ENCODE peak calls at places on chromosomes 16 and 17, in eight cellular contexts. One of them, this sample, is unnamed.

GRCh38 chr16:26204138-26204537 is 512.4 kb downstream of the HS3ST4 start:
- ATAC-seq in activated naive CD8-positive, alpha-beta T cell treated with anti-CD3 and anti-CD28 coated beads, Interleukin-2, amount 10 ng/mL, durations not matched to agents 7 days and 5 days: no peak
- ATAC-seq in left lung: no peak
- ATAC-seq in lower lobe of right lung: no peak
- ATAC-seq in stimulated activated naive B cell treated with anti-CD40 and anti-IgM and Interleukin-4, amounts not matched to agents 10 μg/mL and 1 μg/mL and 100 μg/mL, for 72 hours: no peak
- ATAC-seq in CD4-positive, alpha-beta T cell: no peak
- ATAC-seq in memory B cell: no peak
- ATAC-seq in right cardiac atrium: no peak
- ATAC-seq in this sample: no peak

GRCh38 chr16:53913082-53913870 is 209.3 kb downstream of the FTO start:
- ATAC-seq in stimulated activated naive B cell treated with anti-CD40 and anti-IgM and Interleukin-4, amounts not matched to agents 10 μg/mL and 1 μg/mL and 100 μg/mL, for 72 hours: no peak
- ATAC-seq in activated naive CD8-positive, alpha-beta T cell treated with anti-CD3 and anti-CD28 coated beads, Interleukin-2, amount 10 ng/mL, durations not matched to agents 7 days and 5 days: peak; percentile 17
- ATAC-seq in right cardiac atrium: peak; percentile 82
- ATAC-seq in CD4-positive, alpha-beta T cell: no peak
- ATAC-seq in memory B cell: no peak
- ATAC-seq in left lung: peak; percentile 45
- ATAC-seq in lower lobe of right lung: no peak
- ATAC-seq in this sample: peak; percentile 66

GRCh38 chr16:25089346-25089745 is 22.2 kb upstream of the LCMT1 start:
- ATAC-seq in stimulated activated naive B cell treated with anti-CD40 and anti-IgM and Interleukin-4, amounts not matched to agents 10 μg/mL and 1 μg/mL and 100 μg/mL, for 72 hours: no peak
- ATAC-seq in left lung: no peak
- ATAC-seq in right cardiac atrium: no peak
- ATAC-seq in memory B cell: no peak
- ATAC-seq in CD4-positive, alpha-beta T cell: no peak
- ATAC-seq in lower lobe of right lung: no peak
- ATAC-seq in activated naive CD8-positive, alpha-beta T cell treated with anti-CD3 and anti-CD28 coated beads, Interleukin-2, amount 10 ng/mL, durations not matched to agents 7 days and 5 days: no peak
- ATAC-seq in this sample: no peak

GRCh38 chr17:48261297-48261880 is 153.8 kb downstream of the SNX11 start:
- ATAC-seq in CD4-positive, alpha-beta T cell: no peak
- ATAC-seq in lower lobe of right lung: no peak
- ATAC-seq in memory B cell: no peak
- ATAC-seq in stimulated activated naive B cell treated with anti-CD40 and anti-IgM and Interleukin-4, amounts not matched to agents 10 μg/mL and 1 μg/mL and 100 μg/mL, for 72 hours: peak; percentile 56
- ATAC-seq in left lung: no peak
- ATAC-seq in right cardiac atrium: peak; percentile 20
- ATAC-seq in activated naive CD8-positive, alpha-beta T cell treated with anti-CD3 and anti-CD28 coated beads, Interleukin-2, amount 10 ng/mL, durations not matched to agents 7 days and 5 days: no peak
- ATAC-seq in this sample: no peak

GRCh38 chr17:59638553-59638952 is 18.9 kb downstream of the CLTC start:
- ATAC-seq in memory B cell: no peak
- ATAC-seq in right cardiac atrium: peak; percentile 15
- ATAC-seq in CD4-positive, alpha-beta T cell: no peak
- ATAC-seq in lower lobe of right lung: no peak
- ATAC-seq in stimulated activated naive B cell treated with anti-CD40 and anti-IgM and Interleukin-4, amounts not matched to agents 10 μg/mL and 1 μg/mL and 100 μg/mL, for 72 hours: no peak
- ATAC-seq in activated naive CD8-positive, alpha-beta T cell treated with anti-CD3 and anti-CD28 coated beads, Interleukin-2, amount 10 ng/mL, durations not matched to agents 7 days and 5 days: no peak
- ATAC-seq in left lung: no peak
- ATAC-seq in this sample: no peak

GRCh38 chr16:49327466-49327865 is 45.8 kb upstream of the CBLN1 start:
- ATAC-seq in memory B cell: no peak
- ATAC-seq in activated naive CD8-positive, alpha-beta T cell treated with anti-CD3 and anti-CD28 coated beads, Interleukin-2, amount 10 ng/mL, durations not matched to agents 7 days and 5 days: no peak
- ATAC-seq in lower lobe of right lung: no peak
- ATAC-seq in CD4-positive, alpha-beta T cell: no peak
- ATAC-seq in left lung: no peak
- ATAC-seq in right cardiac atrium: no peak
- ATAC-seq in stimulated activated naive B cell treated with anti-CD40 and anti-IgM and Interleukin-4, amounts not matched to agents 10 μg/mL and 1 μg/mL and 100 μg/mL, for 72 hours: no peak
- ATAC-seq in this sample: no peak

GRCh38 chr17:43702636-43703035 is 40.9 kb upstream of the MEOX1 start:
- ATAC-seq in CD4-positive, alpha-beta T cell: peak; percentile 48
- ATAC-seq in left lung: no peak
- ATAC-seq in stimulated activated naive B cell treated with anti-CD40 and anti-IgM and Interleukin-4, amounts not matched to agents 10 μg/mL and 1 μg/mL and 100 μg/mL, for 72 hours: no peak
- ATAC-seq in right cardiac atrium: no peak
- ATAC-seq in lower lobe of right lung: no peak
- ATAC-seq in memory B cell: no peak
- ATAC-seq in activated naive CD8-positive, alpha-beta T cell treated with anti-CD3 and anti-CD28 coated beads, Interleukin-2, amount 10 ng/mL, durations not matched to agents 7 days and 5 days: no peak
- ATAC-seq in this sample: no peak

GRCh38 chr17:75475851-75476250 is 19.4 kb downstream of the TMEM94 start:
- ATAC-seq in left lung: peak; percentile 35
- ATAC-seq in right cardiac atrium: peak; percentile 73
- ATAC-seq in CD4-positive, alpha-beta T cell: no peak
- ATAC-seq in memory B cell: no peak
- ATAC-seq in activated naive CD8-positive, alpha-beta T cell treated with anti-CD3 and anti-CD28 coated beads, Interleukin-2, amount 10 ng/mL, durations not matched to agents 7 days and 5 days: no peak
- ATAC-seq in stimulated activated naive B cell treated with anti-CD40 and anti-IgM and Interleukin-4, amounts not matched to agents 10 μg/mL and 1 μg/mL and 100 μg/mL, for 72 hours: no peak
- ATAC-seq in lower lobe of right lung: no peak
- ATAC-seq in this sample: no peak

GRCh38 chr16:10612649-10613179 is 32.3 kb upstream of the EMP2 start:
- ATAC-seq in stimulated activated naive B cell treated with anti-CD40 and anti-IgM and Interleukin-4, amounts not matched to agents 10 μg/mL and 1 μg/mL and 100 μg/mL, for 72 hours: no peak
- ATAC-seq in right cardiac atrium: no peak
- ATAC-seq in lower lobe of right lung: no peak
- ATAC-seq in left lung: no peak
- ATAC-seq in CD4-positive, alpha-beta T cell: no peak
- ATAC-seq in activated naive CD8-positive, alpha-beta T cell treated with anti-CD3 and anti-CD28 coated beads, Interleukin-2, amount 10 ng/mL, durations not matched to agents 7 days and 5 days: no peak
- ATAC-seq in memory B cell: no peak
- ATAC-seq in this sample: no peak

GRCh38 chr17:7687072-7687907 is at the start of gene TP53:
- ATAC-seq in activated naive CD8-positive, alpha-beta T cell treated with anti-CD3 and anti-CD28 coated beads, Interleukin-2, amount 10 ng/mL, durations not matched to agents 7 days and 5 days: peak; percentile 59
- ATAC-seq in CD4-positive, alpha-beta T cell: peak; percentile 53
- ATAC-seq in left lung: peak; percentile 74
- ATAC-seq in right cardiac atrium: peak; percentile 79
- ATAC-seq in stimulated activated naive B cell treated with anti-CD40 and anti-IgM and Interleukin-4, amounts not matched to agents 10 μg/mL and 1 μg/mL and 100 μg/mL, for 72 hours: peak; percentile 53
- ATAC-seq in lower lobe of right lung: peak; percentile 88
- ATAC-seq in memory B cell: peak; percentile 51
- ATAC-seq in this sample: peak; percentile 54

GRCh38 chr17:14340968-14341412 is 40.1 kb downstream of the HS3ST3B1 start:
- ATAC-seq in right cardiac atrium: no peak
- ATAC-seq in activated naive CD8-positive, alpha-beta T cell treated with anti-CD3 and anti-CD28 coated beads, Interleukin-2, amount 10 ng/mL, durations not matched to agents 7 days and 5 days: no peak
- ATAC-seq in left lung: no peak
- ATAC-seq in stimulated activated naive B cell treated with anti-CD40 and anti-IgM and Interleukin-4, amounts not matched to agents 10 μg/mL and 1 μg/mL and 100 μg/mL, for 72 hours: no peak
- ATAC-seq in memory B cell: no peak
- ATAC-seq in CD4-positive, alpha-beta T cell: no peak
- ATAC-seq in lower lobe of right lung: no peak
- ATAC-seq in this sample: no peak

GRCh38 chr17:79915850-79916430 is 76.7 kb upstream of the CBX4 start:
- ATAC-seq in activated naive CD8-positive, alpha-beta T cell treated with anti-CD3 and anti-CD28 coated beads, Interleukin-2, amount 10 ng/mL, durations not matched to agents 7 days and 5 days: peak; percentile 19
- ATAC-seq in memory B cell: peak; percentile 29
- ATAC-seq in left lung: peak; percentile 75
- ATAC-seq in CD4-positive, alpha-beta T cell: no peak
- ATAC-seq in right cardiac atrium: peak; percentile 21
- ATAC-seq in stimulated activated naive B cell treated with anti-CD40 and anti-IgM and Interleukin-4, amounts not matched to agents 10 μg/mL and 1 μg/mL and 100 μg/mL, for 72 hours: no peak
- ATAC-seq in lower lobe of right lung: peak; percentile 75
- ATAC-seq in this sample: peak; percentile 67

GRCh38 chr17:63181856-63182255 is 215.8 kb downstream of the TANC2 start:
- ATAC-seq in lower lobe of right lung: no peak
- ATAC-seq in activated naive CD8-positive, alpha-beta T cell treated with anti-CD3 and anti-CD28 coated beads, Interleukin-2, amount 10 ng/mL, durations not matched to agents 7 days and 5 days: no peak
- ATAC-seq in CD4-positive, alpha-beta T cell: no peak
- ATAC-seq in stimulated activated naive B cell treated with anti-CD40 and anti-IgM and Interleukin-4, amounts not matched to agents 10 μg/mL and 1 μg/mL and 100 μg/mL, for 72 hours: no peak
- ATAC-seq in left lung: no peak
- ATAC-seq in right cardiac atrium: no peak
- ATAC-seq in memory B cell: no peak
- ATAC-seq in this sample: no peak

GRCh38 chr16:73711441-73712080 is 585.1 kb upstream of the PSMD7 start:
- ATAC-seq in activated naive CD8-positive, alpha-beta T cell treated with anti-CD3 and anti-CD28 coated beads, Interleukin-2, amount 10 ng/mL, durations not matched to agents 7 days and 5 days: no peak
- ATAC-seq in memory B cell: no peak
- ATAC-seq in right cardiac atrium: no peak
- ATAC-seq in CD4-positive, alpha-beta T cell: no peak
- ATAC-seq in lower lobe of right lung: no peak
- ATAC-seq in stimulated activated naive B cell treated with anti-CD40 and anti-IgM and Interleukin-4, amounts not matched to agents 10 μg/mL and 1 μg/mL and 100 μg/mL, for 72 hours: no peak
- ATAC-seq in left lung: no peak
- ATAC-seq in this sample: no peak

GRCh38 chr17:66549731-66550207 is 247.4 kb downstream of the PRKCA start:
- ATAC-seq in memory B cell: no peak
- ATAC-seq in stimulated activated naive B cell treated with anti-CD40 and anti-IgM and Interleukin-4, amounts not matched to agents 10 μg/mL and 1 μg/mL and 100 μg/mL, for 72 hours: no peak
- ATAC-seq in CD4-positive, alpha-beta T cell: no peak
- ATAC-seq in right cardiac atrium: no peak
- ATAC-seq in activated naive CD8-positive, alpha-beta T cell treated with anti-CD3 and anti-CD28 coated beads, Interleukin-2, amount 10 ng/mL, durations not matched to agents 7 days and 5 days: no peak
- ATAC-seq in lower lobe of right lung: no peak
- ATAC-seq in left lung: no peak
- ATAC-seq in this sample: no peak

GRCh38 chr16:24041834-24042631 is 206.2 kb downstream of the PRKCB start:
- ATAC-seq in stimulated activated naive B cell treated with anti-CD40 and anti-IgM and Interleukin-4, amounts not matched to agents 10 μg/mL and 1 μg/mL and 100 μg/mL, for 72 hours: peak; percentile 100
- ATAC-seq in left lung: peak; percentile 92
- ATAC-seq in lower lobe of right lung: peak; percentile 59
- ATAC-seq in activated naive CD8-positive, alpha-beta T cell treated with anti-CD3 and anti-CD28 coated beads, Interleukin-2, amount 10 ng/mL, durations not matched to agents 7 days and 5 days: peak; percentile 78
- ATAC-seq in CD4-positive, alpha-beta T cell: peak; percentile 78
- ATAC-seq in memory B cell: peak; percentile 87
- ATAC-seq in right cardiac atrium: peak; percentile 74
- ATAC-seq in this sample: peak; percentile 80

GRCh38 chr16:31451681-31452351 is 7.5 kb upstream of the ARMC5 start:
- ATAC-seq in left lung: peak; percentile 79
- ATAC-seq in stimulated activated naive B cell treated with anti-CD40 and anti-IgM and Interleukin-4, amounts not matched to agents 10 μg/mL and 1 μg/mL and 100 μg/mL, for 72 hours: peak; percentile 74
- ATAC-seq in right cardiac atrium: peak; percentile 74
- ATAC-seq in activated naive CD8-positive, alpha-beta T cell treated with anti-CD3 and anti-CD28 coated beads, Interleukin-2, amount 10 ng/mL, durations not matched to agents 7 days and 5 days: no peak
- ATAC-seq in CD4-positive, alpha-beta T cell: no peak
- ATAC-seq in lower lobe of right lung: peak; percentile 74
- ATAC-seq in memory B cell: no peak
- ATAC-seq in this sample: peak; percentile 70

GRCh38 chr17:75154195-75155106 is at the start of gene JPT1:
- ATAC-seq in right cardiac atrium: peak; percentile 100
- ATAC-seq in stimulated activated naive B cell treated with anti-CD40 and anti-IgM and Interleukin-4, amounts not matched to agents 10 μg/mL and 1 μg/mL and 100 μg/mL, for 72 hours: peak; percentile 97
- ATAC-seq in left lung: peak; percentile 99
- ATAC-seq in CD4-positive, alpha-beta T cell: peak; percentile 97
- ATAC-seq in lower lobe of right lung: peak; percentile 100
- ATAC-seq in memory B cell: peak; percentile 93
- ATAC-seq in activated naive CD8-positive, alpha-beta T cell treated with anti-CD3 and anti-CD28 coated beads, Interleukin-2, amount 10 ng/mL, durations not matched to agents 7 days and 5 days: peak; percentile 98
- ATAC-seq in this sample: peak; percentile 96

GRCh38 chr17:3843935-3844516 is 2.0 kb downstream of the NCBP3 start:
- ATAC-seq in CD4-positive, alpha-beta T cell: no peak
- ATAC-seq in left lung: peak; percentile 15
- ATAC-seq in activated naive CD8-positive, alpha-beta T cell treated with anti-CD3 and anti-CD28 coated beads, Interleukin-2, amount 10 ng/mL, durations not matched to agents 7 days and 5 days: peak; percentile 12
- ATAC-seq in stimulated activated naive B cell treated with anti-CD40 and anti-IgM and Interleukin-4, amounts not matched to agents 10 μg/mL and 1 μg/mL and 100 μg/mL, for 72 hours: no peak
- ATAC-seq in right cardiac atrium: no peak
- ATAC-seq in lower lobe of right lung: no peak
- ATAC-seq in memory B cell: peak; percentile 17
- ATAC-seq in this sample: peak; percentile 31

GRCh38 chr17:11642655-11643054 is 44.4 kb downstream of the DNAH9 start:
- ATAC-seq in right cardiac atrium: peak; percentile 34
- ATAC-seq in left lung: no peak
- ATAC-seq in CD4-positive, alpha-beta T cell: no peak
- ATAC-seq in lower lobe of right lung: no peak
- ATAC-seq in stimulated activated naive B cell treated with anti-CD40 and anti-IgM and Interleukin-4, amounts not matched to agents 10 μg/mL and 1 μg/mL and 100 μg/mL, for 72 hours: no peak
- ATAC-seq in memory B cell: no peak
- ATAC-seq in activated naive CD8-positive, alpha-beta T cell treated with anti-CD3 and anti-CD28 coated beads, Interleukin-2, amount 10 ng/mL, durations not matched to agents 7 days and 5 days: no peak
- ATAC-seq in this sample: no peak

GRCh38 chr17:73226556-73227172 is 33.8 kb downstream of the COG1 start:
- ATAC-seq in lower lobe of right lung: no peak
- ATAC-seq in memory B cell: no peak
- ATAC-seq in CD4-positive, alpha-beta T cell: no peak
- ATAC-seq in left lung: no peak
- ATAC-seq in right cardiac atrium: no peak
- ATAC-seq in stimulated activated naive B cell treated with anti-CD40 and anti-IgM and Interleukin-4, amounts not matched to agents 10 μg/mL and 1 μg/mL and 100 μg/mL, for 72 hours: peak; percentile 59
- ATAC-seq in activated naive CD8-positive, alpha-beta T cell treated with anti-CD3 and anti-CD28 coated beads, Interleukin-2, amount 10 ng/mL, durations not matched to agents 7 days and 5 days: no peak
- ATAC-seq in this sample: no peak

GRCh38 chr17:40218740-40219072 is 398 bp upstream of the WIPF2 start:
- ATAC-seq in lower lobe of right lung: peak; percentile 34
- ATAC-seq in left lung: peak; percentile 5
- ATAC-seq in memory B cell: peak; percentile 85
- ATAC-seq in activated naive CD8-positive, alpha-beta T cell treated with anti-CD3 and anti-CD28 coated beads, Interleukin-2, amount 10 ng/mL, durations not matched to agents 7 days and 5 days: peak; percentile 64
- ATAC-seq in CD4-positive, alpha-beta T cell: peak; percentile 71
- ATAC-seq in stimulated activated naive B cell treated with anti-CD40 and anti-IgM and Interleukin-4, amounts not matched to agents 10 μg/mL and 1 μg/mL and 100 μg/mL, for 72 hours: peak; percentile 84
- ATAC-seq in right cardiac atrium: peak; percentile 48
- ATAC-seq in this sample: peak; percentile 41

GRCh38 chr17:40056379-40057005 is 2.3 kb upstream of the MED24 start:
- ATAC-seq in memory B cell: no peak
- ATAC-seq in right cardiac atrium: no peak
- ATAC-seq in activated naive CD8-positive, alpha-beta T cell treated with anti-CD3 and anti-CD28 coated beads, Interleukin-2, amount 10 ng/mL, durations not matched to agents 7 days and 5 days: no peak
- ATAC-seq in stimulated activated naive B cell treated with anti-CD40 and anti-IgM and Interleukin-4, amounts not matched to agents 10 μg/mL and 1 μg/mL and 100 μg/mL, for 72 hours: no peak
- ATAC-seq in left lung: no peak
- ATAC-seq in CD4-positive, alpha-beta T cell: no peak
- ATAC-seq in lower lobe of right lung: no peak
- ATAC-seq in this sample: no peak

GRCh38 chr16:4081035-4081434 is 35.2 kb downstream of the ADCY9 start:
- ATAC-seq in memory B cell: no peak
- ATAC-seq in right cardiac atrium: no peak
- ATAC-seq in CD4-positive, alpha-beta T cell: no peak
- ATAC-seq in lower lobe of right lung: no peak
- ATAC-seq in activated naive CD8-positive, alpha-beta T cell treated with anti-CD3 and anti-CD28 coated beads, Interleukin-2, amount 10 ng/mL, durations not matched to agents 7 days and 5 days: no peak
- ATAC-seq in left lung: no peak
- ATAC-seq in stimulated activated naive B cell treated with anti-CD40 and anti-IgM and Interleukin-4, amounts not matched to agents 10 μg/mL and 1 μg/mL and 100 μg/mL, for 72 hours: no peak
- ATAC-seq in this sample: no peak

GRCh38 chr16:69890114-69890890 is 60.8 kb upstream of the CLEC18A start:
- ATAC-seq in memory B cell: no peak
- ATAC-seq in stimulated activated naive B cell treated with anti-CD40 and anti-IgM and Interleukin-4, amounts not matched to agents 10 μg/mL and 1 μg/mL and 100 μg/mL, for 72 hours: no peak
- ATAC-seq in lower lobe of right lung: peak; percentile 60
- ATAC-seq in right cardiac atrium: peak; percentile 96
- ATAC-seq in activated naive CD8-positive, alpha-beta T cell treated with anti-CD3 and anti-CD28 coated beads, Interleukin-2, amount 10 ng/mL, durations not matched to agents 7 days and 5 days: no peak
- ATAC-seq in CD4-positive, alpha-beta T cell: no peak
- ATAC-seq in left lung: peak; percentile 66
- ATAC-seq in this sample: peak; percentile 62

GRCh38 chr17:43768382-43768781 is 9.8 kb upstream of the SOST start:
- ATAC-seq in stimulated activated naive B cell treated with anti-CD40 and anti-IgM and Interleukin-4, amounts not matched to agents 10 μg/mL and 1 μg/mL and 100 μg/mL, for 72 hours: peak; percentile 96
- ATAC-seq in activated naive CD8-positive, alpha-beta T cell treated with anti-CD3 and anti-CD28 coated beads, Interleukin-2, amount 10 ng/mL, durations not matched to agents 7 days and 5 days: no peak
- ATAC-seq in lower lobe of right lung: peak; percentile 55
- ATAC-seq in CD4-positive, alpha-beta T cell: no peak
- ATAC-seq in memory B cell: peak; percentile 85
- ATAC-seq in right cardiac atrium: peak; percentile 53
- ATAC-seq in left lung: peak; percentile 57
- ATAC-seq in this sample: peak; percentile 27

GRCh38 chr17:61485067-61485775 is 33.0 kb downstream of the TBX4 start:
- ATAC-seq in activated naive CD8-positive, alpha-beta T cell treated with anti-CD3 and anti-CD28 coated beads, Interleukin-2, amount 10 ng/mL, durations not matched to agents 7 days and 5 days: no peak
- ATAC-seq in left lung: no peak
- ATAC-seq in right cardiac atrium: no peak
- ATAC-seq in stimulated activated naive B cell treated with anti-CD40 and anti-IgM and Interleukin-4, amounts not matched to agents 10 μg/mL and 1 μg/mL and 100 μg/mL, for 72 hours: no peak
- ATAC-seq in lower lobe of right lung: no peak
- ATAC-seq in memory B cell: no peak
- ATAC-seq in CD4-positive, alpha-beta T cell: no peak
- ATAC-seq in this sample: no peak

GRCh38 chr16:85750021-85750826 is 672 bp downstream of the C16orf74 start:
- ATAC-seq in left lung: peak; percentile 40
- ATAC-seq in memory B cell: peak; percentile 58
- ATAC-seq in right cardiac atrium: peak; percentile 28
- ATAC-seq in CD4-positive, alpha-beta T cell: peak; percentile 48
- ATAC-seq in lower lobe of right lung: peak; percentile 24
- ATAC-seq in activated naive CD8-positive, alpha-beta T cell treated with anti-CD3 and anti-CD28 coated beads, Interleukin-2, amount 10 ng/mL, durations not matched to agents 7 days and 5 days: peak; percentile 30
- ATAC-seq in stimulated activated naive B cell treated with anti-CD40 and anti-IgM and Interleukin-4, amounts not matched to agents 10 μg/mL and 1 μg/mL and 100 μg/mL, for 72 hours: peak; percentile 18
- ATAC-seq in this sample: no peak

GRCh38 chr17:31394544-31394943 is 3.1 kb downstream of the RAB11FIP4 start:
- ATAC-seq in memory B cell: peak; percentile 42
- ATAC-seq in right cardiac atrium: peak; percentile 36
- ATAC-seq in stimulated activated naive B cell treated with anti-CD40 and anti-IgM and Interleukin-4, amounts not matched to agents 10 μg/mL and 1 μg/mL and 100 μg/mL, for 72 hours: peak; percentile 42
- ATAC-seq in lower lobe of right lung: no peak
- ATAC-seq in activated naive CD8-positive, alpha-beta T cell treated with anti-CD3 and anti-CD28 coated beads, Interleukin-2, amount 10 ng/mL, durations not matched to agents 7 days and 5 days: peak; percentile 59
- ATAC-seq in CD4-positive, alpha-beta T cell: peak; percentile 51
- ATAC-seq in left lung: peak; percentile 78
- ATAC-seq in this sample: no peak

GRCh38 chr16:82735696-82736095 is 108.9 kb downstream of the CDH13 start:
- ATAC-seq in activated naive CD8-positive, alpha-beta T cell treated with anti-CD3 and anti-CD28 coated beads, Interleukin-2, amount 10 ng/mL, durations not matched to agents 7 days and 5 days: no peak
- ATAC-seq in lower lobe of right lung: peak; percentile 44
- ATAC-seq in left lung: no peak
- ATAC-seq in CD4-positive, alpha-beta T cell: no peak
- ATAC-seq in stimulated activated naive B cell treated with anti-CD40 and anti-IgM and Interleukin-4, amounts not matched to agents 10 μg/mL and 1 μg/mL and 100 μg/mL, for 72 hours: peak; percentile 77
- ATAC-seq in right cardiac atrium: peak; percentile 50
- ATAC-seq in memory B cell: peak; percentile 63
- ATAC-seq in this sample: no peak

GRCh38 chr17:1684307-1685189 is at the start of gene PRPF8:
- ATAC-seq in activated naive CD8-positive, alpha-beta T cell treated with anti-CD3 and anti-CD28 coated beads, Interleukin-2, amount 10 ng/mL, durations not matched to agents 7 days and 5 days: peak; percentile 99
- ATAC-seq in memory B cell: peak; percentile 95
- ATAC-seq in left lung: peak; percentile 100
- ATAC-seq in CD4-positive, alpha-beta T cell: peak; percentile 96
- ATAC-seq in right cardiac atrium: peak; percentile 100
- ATAC-seq in stimulated activated naive B cell treated with anti-CD40 and anti-IgM and Interleukin-4, amounts not matched to agents 10 μg/mL and 1 μg/mL and 100 μg/mL, for 72 hours: peak; percentile 98
- ATAC-seq in lower lobe of right lung: peak; percentile 100
- ATAC-seq in this sample: peak; percentile 100

GRCh38 chr16:53007095-53007494 is 45.6 kb downstream of the CHD9NB start:
- ATAC-seq in memory B cell: no peak
- ATAC-seq in activated naive CD8-positive, alpha-beta T cell treated with anti-CD3 and anti-CD28 coated beads, Interleukin-2, amount 10 ng/mL, durations not matched to agents 7 days and 5 days: no peak
- ATAC-seq in stimulated activated naive B cell treated with anti-CD40 and anti-IgM and Interleukin-4, amounts not matched to agents 10 μg/mL and 1 μg/mL and 100 μg/mL, for 72 hours: peak; percentile 36
- ATAC-seq in CD4-positive, alpha-beta T cell: no peak
- ATAC-seq in right cardiac atrium: no peak
- ATAC-seq in lower lobe of right lung: no peak
- ATAC-seq in left lung: no peak
- ATAC-seq in this sample: no peak

GRCh38 chr16:87627542-87628245 is 25.4 kb downstream of the JPH3 start:
- ATAC-seq in lower lobe of right lung: no peak
- ATAC-seq in activated naive CD8-positive, alpha-beta T cell treated with anti-CD3 and anti-CD28 coated beads, Interleukin-2, amount 10 ng/mL, durations not matched to agents 7 days and 5 days: no peak
- ATAC-seq in stimulated activated naive B cell treated with anti-CD40 and anti-IgM and Interleukin-4, amounts not matched to agents 10 μg/mL and 1 μg/mL and 100 μg/mL, for 72 hours: no peak
- ATAC-seq in right cardiac atrium: no peak
- ATAC-seq in left lung: no peak
- ATAC-seq in memory B cell: no peak
- ATAC-seq in CD4-positive, alpha-beta T cell: no peak
- ATAC-seq in this sample: peak; percentile 10

GRCh38 chr17:45022288-45022648 is 29.2 kb downstream of the DCAKD start:
- ATAC-seq in lower lobe of right lung: peak; percentile 2
- ATAC-seq in right cardiac atrium: no peak
- ATAC-seq in memory B cell: peak; percentile 18
- ATAC-seq in left lung: no peak
- ATAC-seq in CD4-positive, alpha-beta T cell: no peak
- ATAC-seq in activated naive CD8-positive, alpha-beta T cell treated with anti-CD3 and anti-CD28 coated beads, Interleukin-2, amount 10 ng/mL, durations not matched to agents 7 days and 5 days: peak; percentile 4
- ATAC-seq in stimulated activated naive B cell treated with anti-CD40 and anti-IgM and Interleukin-4, amounts not matched to agents 10 μg/mL and 1 μg/mL and 100 μg/mL, for 72 hours: no peak
- ATAC-seq in this sample: no peak

This sample was measured in esophagus mucosa.